ENCODE peak calls at places on chromosomes 2 and 18, in ten cellular contexts. R, A, K, E, G, F, Q, P, V and Z are unnamed samples.

GRCh38 chr2:224847961-224848850 is 132.0 kb upstream of the CCDC195 start:
- DNase-seq in R (no peak), A (peak), K (no peak), E (peak), G (peak), F (no peak), Q (no peak), P (peak), V (no peak), Z (peak)

GRCh38 chr18:50013363-50014138 is 181.4 kb downstream of the MYO5B start:
- DNase-seq in R (no peak), A (no peak), K (no peak), E (peak), G (no peak), F (no peak), Q (no peak), P (no peak), V (no peak), Z (no peak)

GRCh38 chr2:17592731-17593409 is 52.4 kb downstream of the VSNL1 start:
- DNase-seq in R (no peak), A (no peak), K (no peak), E (no peak), G (no peak), F (no peak), Q (no peak), P (no peak), V (no peak), Z (no peak)

GRCh38 chr2:191571163-191571769 is 106.7 kb upstream of the NABP1 start:
- DNase-seq in R (no peak), A (no peak), K (no peak), E (peak), G (no peak), F (no peak), Q (no peak), P (no peak), V (no peak), Z (peak)

GRCh38 chr2:101961287-101962242 is 30.2 kb upstream of the IL1R2 start:
- DNase-seq in R (peak), A (no peak), K (no peak), E (peak), G (peak), F (no peak), Q (no peak), P (peak), V (no peak), Z (no peak)

GRCh38 chr18:54772081-54772480 is 56.2 kb upstream of the RAB27B start:
- DNase-seq in R (no peak), A (no peak), K (no peak), E (no peak), G (no peak), F (no peak), Q (no peak), P (no peak), V (no peak), Z (no peak)

GRCh38 chr2:140734992-140735391 is 1395.8 kb downstream of the LRP1B start:
- DNase-seq in R (no peak), A (no peak), K (no peak), E (no peak), G (no peak), F (no peak), Q (no peak), P (no peak), V (no peak), Z (no peak)

GRCh38 chr18:22346342-22346967 is 71.3 kb downstream of the CTAGE1 start:
- DNase-seq in R (no peak), A (no peak), K (no peak), E (peak), G (no peak), F (no peak), Q (no peak), P (peak), V (no peak), Z (peak)

GRCh38 chr2:18473241-18473841 is 87.1 kb downstream of the RDH14 start:
- DNase-seq in R (no peak), A (peak), K (no peak), E (peak), G (no peak), F (no peak), Q (no peak), P (no peak), V (no peak), Z (peak)